ENCODE peak calls at places on chromosome 17, in four cellular contexts. N is iris pigment epithelial cell; F is lower leg skin; B is CD4-positive, alpha-beta memory T cell. P is an unnamed sample.

GRCh38 chr17:77061711-77062110 is 79.1 kb upstream of the SEC14L1 start:
- DNase-seq in N (no peak), F (no peak), B (no peak), P (no peak)

GRCh38 chr17:58412910-58413630 is 4.3 kb downstream of the RNF43 start:
- DNase-seq in N (peak), F (no peak), B (no peak), P (no peak)

GRCh38 chr17:67833946-67834631 is 8.8 kb downstream of the BPTF start:
- DNase-seq in N (no peak), F (no peak), B (no peak), P (no peak)

GRCh38 chr17:42459256-42459982 is 741 bp downstream of the ATP6V0A1 start:
- DNase-seq in N (peak), F (peak), B (no peak), P (no peak)

GRCh38 chr17:77296769-77297409 is 156.1 kb downstream of the SEC14L1 start:
- DNase-seq in N (no peak), F (no peak), B (no peak), P (no peak)

GRCh38 chr17:72591500-72592241 is 470.9 kb downstream of the SOX9 start:
- DNase-seq in N (peak), F (no peak), B (no peak), P (no peak)

GRCh38 chr17:46949291-46950174 is 26.6 kb downstream of the GOSR2 start:
- DNase-seq in N (peak), F (no peak), B (no peak), P (no peak)

GRCh38 chr17:64349949-64350348 is 40.7 kb downstream of the PECAM1 start:
- DNase-seq in N (no peak), F (no peak), B (peak), P (no peak)

GRCh38 chr17:7530294-7530900 is 18.5 kb upstream of the TNFSF12 start:
- DNase-seq in N (no peak), F (no peak), B (no peak), P (no peak)

GRCh38 chr17:50453901-50454300 is 14.8 kb downstream of the CHAD start:
- DNase-seq in N (no peak), F (no peak), B (no peak), P (no peak)

GRCh38 chr17:39002991-39003715 is 36.0 kb upstream of the FBXO47 start:
- DNase-seq in N (peak), F (peak), B (peak), P (no peak)

GRCh38 chr17:19733953-19734526 is 14.1 kb downstream of the ALDH3A1 start:
- DNase-seq in N (no peak), F (no peak), B (no peak), P (no peak)

GRCh38 chr17:3659541-3660111 is 8.8 kb downstream of the TAX1BP3 start:
- DNase-seq in N (peak), F (peak), B (no peak), P (no peak)

P was measured in DMS 273 treated with DMSO at 0.1 percent for 48 hours.